ENCODE peak calls at places on chromosomes 16 and 17, in four cellular contexts. K is dorsolateral prefrontal cortex; X is naive thymus-derived CD8-positive, alpha-beta T cell; C is endothelial cell of umbilical vein. T is an unnamed sample.

GRCh38 chr16:46693598-46693997 is 4.1 kb downstream of the ORC6 start:
- DNase-seq in K (no peak), X (no peak), C (no peak), T (no peak)

GRCh38 chr16:82231021-82231787 is 61.2 kb upstream of the MPHOSPH6 start:
- DNase-seq in K (no peak), X (no peak), C (no peak), T (no peak)

GRCh38 chr17:35752471-35752870 is 568 bp downstream of the GAS2L2 start:
- DNase-seq in K (no peak), X (no peak), C (no peak), T (no peak)

GRCh38 chr16:1906846-1907165 is 11.4 kb downstream of the HS3ST6 start:
- DNase-seq in K (no peak), X (no peak), C (no peak), T (no peak)

GRCh38 chr17:16923097-16923903 is 48.6 kb downstream of the TNFRSF13B start:
- DNase-seq in K (peak), X (no peak), C (no peak), T (no peak)

GRCh38 chr17:49556183-49556943 is 19.3 kb upstream of the NXPH3 start:
- DNase-seq in K (peak), X (peak), C (peak), T (peak)

GRCh38 chr16:29719063-29719462 is 26.7 kb downstream of the C16orf54 start:
- DNase-seq in K (no peak), X (no peak), C (no peak), T (no peak)

GRCh38 chr16:89378947-89379771 is 111.2 kb downstream of the ANKRD11 start:
- DNase-seq in K (no peak), X (no peak), C (no peak), T (no peak)

GRCh38 chr17:2850991-2851390 is 54.8 kb downstream of the RAP1GAP2 start:
- DNase-seq in K (no peak), X (no peak), C (no peak), T (no peak)

GRCh38 chr17:21027031-21027430 is 15.8 kb downstream of the USP22 start:
- DNase-seq in K (no peak), X (no peak), C (no peak), T (no peak)

GRCh38 chr17:56870163-56870651 is 36.3 kb downstream of the DGKE start:
- DNase-seq in K (no peak), X (no peak), C (no peak), T (no peak)

GRCh38 chr17:57086069-57086930 is 1.3 kb downstream of the AKAP1 start:
- DNase-seq in K (no peak), X (peak), C (peak), T (peak)

GRCh38 chr16:9787717-9788116 is 394.5 kb downstream of the GRIN2A start:
- DNase-seq in K (no peak), X (no peak), C (no peak), T (no peak)

GRCh38 chr17:4583206-4583605 is 1.1 kb upstream of the SMTNL2 start:
- DNase-seq in K (no peak), X (no peak), C (no peak), T (no peak)

GRCh38 chr16:87686697-87687570 is 78.9 kb downstream of the KLHDC4 start:
- DNase-seq in K (no peak), X (no peak), C (no peak), T (peak)

T was measured in C1 segment of cervical spinal cord.